ENCODE peak calls at places on chromosomes 7 and 10, in five cellular contexts. One of them, this sample, is unnamed.
A peak's percentile ranks its signal among the peaks of the same experiment; 100 is the strongest.

GRCh38 chr10:36840793-36841192 is 284.6 kb upstream of the ANKRD30A start:
- DNase-seq in GM06990: no peak
- DNase-seq in AG04450: no peak
- DNase-seq in nephron progenitor cell: no peak
- DNase-seq in fibroblast of lung: no peak
- DNase-seq in this sample: no peak

GRCh38 chr7:1922870-1923236 is 252.8 kb downstream of the ELFN1 start:
- DNase-seq in GM06990: no peak
- DNase-seq in nephron progenitor cell: no peak
- DNase-seq in fibroblast of lung: no peak
- DNase-seq in AG04450: no peak
- DNase-seq in this sample: no peak

GRCh38 chr10:52864459-52865106 is 92.0 kb upstream of the MBL2 start:
- DNase-seq in nephron progenitor cell: no peak
- DNase-seq in AG04450: peak; percentile 97
- DNase-seq in GM06990: no peak
- DNase-seq in fibroblast of lung: peak; percentile 96
- DNase-seq in this sample: no peak

GRCh38 chr7:140646931-140647647 is 6.5 kb upstream of the DENND2A start:
- DNase-seq in fibroblast of lung: no peak
- DNase-seq in GM06990: no peak
- DNase-seq in nephron progenitor cell: peak; percentile 56
- DNase-seq in AG04450: no peak
- DNase-seq in this sample: peak; percentile 62

GRCh38 chr10:108956149-108956548 is 967.2 kb downstream of the XPNPEP1 start:
- DNase-seq in GM06990: no peak
- DNase-seq in AG04450: no peak
- DNase-seq in fibroblast of lung: peak; percentile 24
- DNase-seq in nephron progenitor cell: no peak
- DNase-seq in this sample: no peak

GRCh38 chr10:133187091-133187905 is 27.3 kb downstream of the KNDC1 start:
- DNase-seq in AG04450: no peak
- DNase-seq in fibroblast of lung: no peak
- DNase-seq in GM06990: no peak
- DNase-seq in nephron progenitor cell: no peak
- DNase-seq in this sample: no peak

GRCh38 chr7:105776068-105776790 is 100.2 kb downstream of the ATXN7L1 start:
- DNase-seq in nephron progenitor cell: peak; percentile 57
- DNase-seq in AG04450: peak; percentile 100
- DNase-seq in GM06990: no peak
- DNase-seq in fibroblast of lung: peak; percentile 100
- DNase-seq in this sample: no peak

GRCh38 chr7:158141806-158142518 is 445.7 kb downstream of the PTPRN2 start:
- DNase-seq in nephron progenitor cell: no peak
- DNase-seq in fibroblast of lung: no peak
- DNase-seq in GM06990: no peak
- DNase-seq in AG04450: no peak
- DNase-seq in this sample: no peak

GRCh38 chr10:22436526-22436892 is 91.2 kb downstream of the SPAG6 start:
- DNase-seq in fibroblast of lung: no peak
- DNase-seq in nephron progenitor cell: no peak
- DNase-seq in GM06990: no peak
- DNase-seq in AG04450: no peak
- DNase-seq in this sample: no peak

GRCh38 chr10:130491698-130492050 is 355.5 kb downstream of the GLRX3 start:
- DNase-seq in fibroblast of lung: no peak
- DNase-seq in AG04450: no peak
- DNase-seq in nephron progenitor cell: no peak
- DNase-seq in GM06990: no peak
- DNase-seq in this sample: no peak

GRCh38 chr7:151243411-151244155 is 4.9 kb downstream of the SMARCD3 start:
- DNase-seq in nephron progenitor cell: no peak
- DNase-seq in GM06990: no peak
- DNase-seq in fibroblast of lung: no peak
- DNase-seq in AG04450: no peak
- DNase-seq in this sample: peak; percentile 78

GRCh38 chr10:128627811-128628210 is 501.6 kb upstream of the MKI67 start:
- DNase-seq in GM06990: no peak
- DNase-seq in nephron progenitor cell: no peak
- DNase-seq in fibroblast of lung: no peak
- DNase-seq in AG04450: no peak
- DNase-seq in this sample: no peak

GRCh38 chr7:134948736-134949135 is 37.6 kb upstream of the AGBL3 start:
- DNase-seq in fibroblast of lung: peak; percentile 36
- DNase-seq in nephron progenitor cell: no peak
- DNase-seq in GM06990: no peak
- DNase-seq in AG04450: no peak
- DNase-seq in this sample: no peak

GRCh38 chr10:11610855-11611247 is 599 bp downstream of the USP6NL start:
- DNase-seq in AG04450: no peak
- DNase-seq in fibroblast of lung: peak; percentile 44
- DNase-seq in nephron progenitor cell: no peak
- DNase-seq in GM06990: no peak
- DNase-seq in this sample: peak; percentile 22

GRCh38 chr10:5497948-5498730 is 1.2 kb downstream of the CALML5 start:
- DNase-seq in nephron progenitor cell: no peak
- DNase-seq in AG04450: no peak
- DNase-seq in GM06990: no peak
- DNase-seq in fibroblast of lung: no peak
- DNase-seq in this sample: no peak

GRCh38 chr10:31618541-31619291 is 299.7 kb downstream of the ZEB1 start:
- DNase-seq in AG04450: no peak
- DNase-seq in fibroblast of lung: peak; percentile 95
- DNase-seq in GM06990: no peak
- DNase-seq in nephron progenitor cell: peak; percentile 20
- DNase-seq in this sample: no peak

GRCh38 chr7:102300643-102301211 is 14.1 kb downstream of the SH2B2 start:
- DNase-seq in AG04450: no peak
- DNase-seq in nephron progenitor cell: peak; percentile 80
- DNase-seq in GM06990: no peak
- DNase-seq in fibroblast of lung: no peak
- DNase-seq in this sample: no peak

GRCh38 chr7:25148772-25149575 is 23.9 kb upstream of the CYCS start:
- DNase-seq in GM06990: no peak
- DNase-seq in AG04450: no peak
- DNase-seq in nephron progenitor cell: no peak
- DNase-seq in fibroblast of lung: peak; percentile 2
- DNase-seq in this sample: no peak

GRCh38 chr10:97850446-97850845 is 803 bp downstream of the GOLGA7B start:
- DNase-seq in nephron progenitor cell: no peak
- DNase-seq in AG04450: no peak
- DNase-seq in GM06990: no peak
- DNase-seq in fibroblast of lung: no peak
- DNase-seq in this sample: no peak

GRCh38 chr7:35761882-35762720 is 38.8 kb upstream of the SEPTIN7 start:
- DNase-seq in nephron progenitor cell: no peak
- DNase-seq in AG04450: no peak
- DNase-seq in fibroblast of lung: peak; percentile 8
- DNase-seq in GM06990: no peak
- DNase-seq in this sample: no peak

GRCh38 chr10:51657481-51657880 is 41.9 kb downstream of the CSTF2T start:
- DNase-seq in nephron progenitor cell: no peak
- DNase-seq in fibroblast of lung: no peak
- DNase-seq in AG04450: no peak
- DNase-seq in GM06990: no peak
- DNase-seq in this sample: no peak

GRCh38 chr10:19803676-19804075 is 12.6 kb upstream of the PLXDC2 start:
- DNase-seq in nephron progenitor cell: no peak
- DNase-seq in GM06990: no peak
- DNase-seq in fibroblast of lung: no peak
- DNase-seq in AG04450: no peak
- DNase-seq in this sample: no peak

GRCh38 chr7:24995466-24995865 is 15.5 kb upstream of the OSBPL3 start:
- DNase-seq in fibroblast of lung: no peak
- DNase-seq in AG04450: no peak
- DNase-seq in nephron progenitor cell: no peak
- DNase-seq in GM06990: no peak
- DNase-seq in this sample: no peak

GRCh38 chr7:36185092-36185491 is 32.0 kb downstream of the EEPD1 start:
- DNase-seq in fibroblast of lung: no peak
- DNase-seq in nephron progenitor cell: no peak
- DNase-seq in AG04450: no peak
- DNase-seq in GM06990: no peak
- DNase-seq in this sample: no peak

GRCh38 chr10:17665742-17666141 is 21.8 kb downstream of the STAM start:
- DNase-seq in AG04450: peak; percentile 78
- DNase-seq in GM06990: no peak
- DNase-seq in fibroblast of lung: peak; percentile 92
- DNase-seq in nephron progenitor cell: no peak
- DNase-seq in this sample: no peak

GRCh38 chr10:21719502-21719901 is 185.5 kb downstream of the MLLT10 start:
- DNase-seq in nephron progenitor cell: no peak
- DNase-seq in GM06990: no peak
- DNase-seq in AG04450: no peak
- DNase-seq in fibroblast of lung: no peak
- DNase-seq in this sample: no peak

GRCh38 chr10:113158183-113158582 is 208.1 kb downstream of the TCF7L2 start:
- DNase-seq in GM06990: no peak
- DNase-seq in fibroblast of lung: peak; percentile 16
- DNase-seq in AG04450: peak; percentile 16
- DNase-seq in nephron progenitor cell: peak; percentile 27
- DNase-seq in this sample: no peak

GRCh38 chr7:100107890-100108289 is 6.4 kb downstream of the AP4M1 start:
- DNase-seq in GM06990: no peak
- DNase-seq in nephron progenitor cell: no peak
- DNase-seq in fibroblast of lung: no peak
- DNase-seq in AG04450: no peak
- DNase-seq in this sample: no peak

GRCh38 chr7:100111156-100111555 is 8.0 kb downstream of the TAF6 start:
- DNase-seq in AG04450: no peak
- DNase-seq in GM06990: no peak
- DNase-seq in fibroblast of lung: no peak
- DNase-seq in nephron progenitor cell: no peak
- DNase-seq in this sample: no peak

GRCh38 chr7:100111914-100112313 is 7.2 kb downstream of the TAF6 start:
- DNase-seq in fibroblast of lung: no peak
- DNase-seq in nephron progenitor cell: no peak
- DNase-seq in AG04450: no peak
- DNase-seq in GM06990: no peak
- DNase-seq in this sample: no peak

GRCh38 chr7:100107125-100107737 is 5.8 kb downstream of the AP4M1 start:
- DNase-seq in nephron progenitor cell: no peak
- DNase-seq in GM06990: no peak
- DNase-seq in AG04450: no peak
- DNase-seq in fibroblast of lung: no peak
- DNase-seq in this sample: no peak

GRCh38 chr7:100109521-100110163 is 8.2 kb downstream of the AP4M1 start:
- DNase-seq in nephron progenitor cell: no peak
- DNase-seq in AG04450: no peak
- DNase-seq in GM06990: no peak
- DNase-seq in fibroblast of lung: no peak
- DNase-seq in this sample: no peak
- TF ChIP-seq CTCF in nephron progenitor cell: no peak
- TF ChIP-seq CTCF in AG04450: peak; percentile 8
- TF ChIP-seq CTCF in GM06990: no peak
- TF ChIP-seq CTCF in fibroblast of lung: peak; percentile 15
- TF ChIP-seq CTCF in this sample: no peak

GRCh38 chr7:45939574-45939973 is 18.5 kb upstream of the IGFBP3 start:
- DNase-seq in AG04450: no peak
- DNase-seq in GM06990: no peak
- DNase-seq in fibroblast of lung: no peak
- DNase-seq in nephron progenitor cell: no peak
- DNase-seq in this sample: no peak

GRCh38 chr7:45937862-45938261 is 16.8 kb upstream of the IGFBP3 start:
- DNase-seq in AG04450: no peak
- DNase-seq in GM06990: no peak
- DNase-seq in fibroblast of lung: no peak
- DNase-seq in nephron progenitor cell: no peak
- DNase-seq in this sample: no peak

GRCh38 chr7:45937301-45937700 is 16.2 kb upstream of the IGFBP3 start:
- DNase-seq in AG04450: no peak
- DNase-seq in nephron progenitor cell: no peak
- DNase-seq in fibroblast of lung: no peak
- DNase-seq in GM06990: no peak
- DNase-seq in this sample: no peak

GRCh38 chr7:45940939-45941338 is 19.9 kb upstream of the IGFBP3 start:
- DNase-seq in nephron progenitor cell: no peak
- DNase-seq in GM06990: no peak
- DNase-seq in AG04450: no peak
- DNase-seq in fibroblast of lung: no peak
- DNase-seq in this sample: no peak

GRCh38 chr7:45938626-45939302 is 17.7 kb upstream of the IGFBP3 start:
- DNase-seq in AG04450: no peak
- DNase-seq in nephron progenitor cell: peak; percentile 25
- DNase-seq in fibroblast of lung: no peak
- DNase-seq in GM06990: no peak
- DNase-seq in this sample: no peak
- TF ChIP-seq CTCF in AG04450: no peak
- TF ChIP-seq CTCF in nephron progenitor cell: peak; percentile 36
- TF ChIP-seq CTCF in fibroblast of lung: no peak
- TF ChIP-seq CTCF in GM06990: peak; percentile 13
- TF ChIP-seq CTCF in this sample: no peak

DNA sequence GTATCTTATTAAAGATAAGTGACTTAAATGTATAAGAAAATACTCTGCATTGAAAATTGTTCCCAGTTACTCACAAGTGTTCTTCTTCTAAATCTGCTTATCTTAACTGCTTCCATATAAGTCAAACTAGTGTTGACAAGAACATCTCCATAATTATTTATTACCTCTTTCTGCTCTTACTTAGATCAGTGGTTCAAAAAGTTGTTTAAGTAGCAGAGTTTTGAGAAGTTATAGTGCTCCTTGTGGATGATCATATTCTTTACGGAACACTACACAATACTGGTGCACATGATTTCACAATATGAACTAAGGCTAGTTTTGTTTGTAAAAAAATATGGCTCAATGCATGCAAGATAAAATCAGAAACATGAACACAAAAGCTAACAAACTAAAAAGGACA is 168.4 kb downstream of the SEMA3D start:
- DNase-seq in fibroblast of lung: no peak
- DNase-seq in nephron progenitor cell: no peak
- DNase-seq in GM06990: no peak
- DNase-seq in AG04450: no peak
- DNase-seq in this sample: no peak
- TF ChIP-seq CTCF in fibroblast of lung: no peak
- TF ChIP-seq CTCF in nephron progenitor cell: no peak
- TF ChIP-seq CTCF in GM06990: no peak
- TF ChIP-seq CTCF in AG04450: peak; percentile 17
- TF ChIP-seq CTCF in this sample: no peak

GRCh38 chr10:71127773-71128172 is 84.6 kb upstream of the UNC5B start:
- DNase-seq in nephron progenitor cell: no peak
- DNase-seq in GM06990: no peak
- DNase-seq in fibroblast of lung: no peak
- DNase-seq in AG04450: no peak
- DNase-seq in this sample: no peak

GRCh38 chr10:71124921-71125748 is 87.2 kb upstream of the UNC5B start:
- DNase-seq in fibroblast of lung: no peak
- DNase-seq in AG04450: no peak
- DNase-seq in GM06990: no peak
- DNase-seq in nephron progenitor cell: no peak
- DNase-seq in this sample: peak; percentile 2

GRCh38 chr10:71127019-71127534 is 85.3 kb upstream of the UNC5B start:
- DNase-seq in fibroblast of lung: no peak
- DNase-seq in GM06990: no peak
- DNase-seq in AG04450: no peak
- DNase-seq in nephron progenitor cell: no peak
- DNase-seq in this sample: peak; percentile 1

GRCh38 chr10:71125749-71126107 is 86.6 kb upstream of the UNC5B start:
- DNase-seq in fibroblast of lung: no peak
- DNase-seq in nephron progenitor cell: no peak
- DNase-seq in GM06990: no peak
- DNase-seq in AG04450: no peak
- DNase-seq in this sample: peak; percentile 1

GRCh38 chr10:71126432-71126831 is 85.9 kb upstream of the UNC5B start:
- DNase-seq in fibroblast of lung: no peak
- DNase-seq in nephron progenitor cell: no peak
- DNase-seq in AG04450: no peak
- DNase-seq in GM06990: no peak
- DNase-seq in this sample: peak; percentile 1
- TF ChIP-seq CTCF in fibroblast of lung: no peak
- TF ChIP-seq CTCF in nephron progenitor cell: no peak
- TF ChIP-seq CTCF in AG04450: no peak
- TF ChIP-seq CTCF in GM06990: no peak
- TF ChIP-seq CTCF in this sample: no peak